ENCODE peak calls at places on chromosomes 11 and 22, in six cellular contexts. R is amygdala, Q is NCI-H2081, O is right lobe of liver, C is NCI-H1417, F is C1 segment of cervical spinal cord. P is an unnamed sample.

GRCh38 chr11:12585861-12586260 is 88.4 kb upstream of the TEAD1 start:
- DNase-seq in R (no peak), Q (no peak), O (no peak), C (no peak), F (no peak), P (peak; percentile 5)

GRCh38 chr22:44351685-44352377 is 39.1 kb upstream of the SHISAL1 start:
- DNase-seq in R (no peak), Q (no peak), O (no peak), C (peak; percentile 54), F (no peak), P (peak; percentile 82)

GRCh38 chr22:40525250-40525884 is 111.2 kb downstream of the MRTFA start:
- DNase-seq in R (no peak), Q (no peak), O (peak; percentile 43), C (no peak), F (no peak), P (peak; percentile 45)

GRCh38 chr22:27627444-27627833 is 174.1 kb downstream of the MN1 start:
- DNase-seq in R (no peak), Q (no peak), O (no peak), C (no peak), F (no peak), P (no peak)

GRCh38 chr11:102794382-102794781 is 3.6 kb downstream of the MMP1 start:
- DNase-seq in R (no peak), Q (peak; percentile 18), O (no peak), C (no peak), F (no peak), P (peak; percentile 57)

GRCh38 chr11:34034053-34034452 is 17.5 kb upstream of the CAPRIN1 start:
- DNase-seq in R (no peak), Q (no peak), O (no peak), C (no peak), F (no peak), P (no peak)

GRCh38 chr11:108224366-108224765 is 1.5 kb downstream of the ATM start:
- DNase-seq in R (no peak), Q (no peak), O (no peak), C (no peak), F (no peak), P (no peak)

GRCh38 chr11:125315088-125315740 is 150.7 kb downstream of the PKNOX2 start:
- DNase-seq in R (no peak), Q (no peak), O (no peak), C (peak; percentile 92), F (no peak), P (no peak)

GRCh38 chr11:62898027-62898426 is 17.3 kb downstream of the SLC3A2 start:
- DNase-seq in R (no peak), Q (no peak), O (no peak), C (no peak), F (no peak), P (no peak)

GRCh38 chr22:48276933-48277867 is 1514.8 kb downstream of the TBC1D22A start:
- DNase-seq in R (no peak), Q (no peak), O (no peak), C (no peak), F (no peak), P (no peak)

GRCh38 chr11:126419801-126420729 is 64.6 kb downstream of the ST3GAL4 start:
- DNase-seq in R (no peak), Q (no peak), O (no peak), C (no peak), F (no peak), P (no peak)

GRCh38 chr22:44151661-44152060 is 29.1 kb upstream of the PARVG start:
- DNase-seq in R (no peak), Q (no peak), O (no peak), C (no peak), F (no peak), P (peak; percentile 47)

GRCh38 chr11:3840289-3840869 is 380 bp downstream of the RHOG start:
- DNase-seq in R (no peak), Q (no peak), O (no peak), C (peak; percentile 85), F (no peak), P (no peak)

GRCh38 chr11:116910847-116911246 is 73.4 kb upstream of the APOA1 start:
- DNase-seq in R (no peak), Q (no peak), O (no peak), C (no peak), F (no peak), P (no peak)

GRCh38 chr11:72985645-72986044 is 156.5 kb downstream of the FCHSD2 start:
- DNase-seq in R (no peak), Q (no peak), O (no peak), C (no peak), F (no peak), P (no peak)

GRCh38 chr11:38323961-38324761 is 1726.1 kb upstream of the RAG2 start:
- DNase-seq in R (no peak), Q (no peak), O (no peak), C (no peak), F (no peak), P (no peak)

GRCh38 chr11:108319541-108320145 is 96.8 kb downstream of the ATM start:
- DNase-seq in R (no peak), Q (no peak), O (no peak), C (no peak), F (no peak), P (peak; percentile 64)

GRCh38 chr11:75474878-75475766 is 42.1 kb upstream of the KLHL35 start:
- DNase-seq in R (no peak), Q (no peak), O (peak; percentile 49), C (peak; percentile 13), F (no peak), P (peak; percentile 62)

GRCh38 chr22:23398701-23399366 is 181.3 kb downstream of the IGLL1 start:
- DNase-seq in R (no peak), Q (no peak), O (no peak), C (peak; percentile 2), F (no peak), P (no peak)

GRCh38 chr11:206516-207212 is 535 bp downstream of the BET1L start:
- DNase-seq in R (no peak), Q (no peak), O (no peak), C (no peak), F (no peak), P (no peak)

GRCh38 chr11:60717956-60718355 is 6.6 kb upstream of the MS4A18 start:
- DNase-seq in R (no peak), Q (no peak), O (no peak), C (no peak), F (no peak), P (no peak)

GRCh38 chr11:58573451-58574104 is 2.1 kb downstream of the LPXN start:
- DNase-seq in R (no peak), Q (no peak), O (peak; percentile 52), C (no peak), F (no peak), P (peak; percentile 95)

GRCh38 chr11:20658135-20658534 is 11.3 kb upstream of the NELL1 start:
- DNase-seq in R (no peak), Q (peak; percentile 12), O (no peak), C (no peak), F (no peak), P (no peak)

GRCh38 chr11:61609000-61609969 is 28.4 kb upstream of the SYT7 start:
- DNase-seq in R (no peak), Q (no peak), O (no peak), C (no peak), F (no peak), P (no peak)

GRCh38 chr11:64865286-64866172 is 12.9 kb downstream of the EHD1 start:
- DNase-seq in R (no peak), Q (no peak), O (no peak), C (no peak), F (no peak), P (peak; percentile 91)

GRCh38 chr22:32992821-32993220 is 65.4 kb downstream of the SYN3 start:
- DNase-seq in R (no peak), Q (no peak), O (no peak), C (no peak), F (no peak), P (no peak)

GRCh38 chr11:103803062-103803461 is 233.4 kb upstream of the DDI1 start:
- DNase-seq in R (no peak), Q (no peak), O (no peak), C (no peak), F (no peak), P (no peak)

GRCh38 chr11:69106124-69106811 is 49.5 kb upstream of the SMIM38 start:
- DNase-seq in R (no peak), Q (no peak), O (peak; percentile 18), C (no peak), F (no peak), P (no peak)

GRCh38 chr11:64451856-64452255 is 92.9 kb downstream of the RPS6KA4 start:
- DNase-seq in R (no peak), Q (no peak), O (no peak), C (no peak), F (no peak), P (no peak)